ENCODE peak calls at places on chromosomes 16 and 17, in ten cellular contexts. One of them, this sample, is unnamed.

GRCh38 chr17:72788950-72789585 is 303.4 kb downstream of the SLC39A11 start:
- DNase-seq in stimulated activated CD4-positive, alpha-beta T cell treated with anti-CD3 and anti-CD28 coated beads, Interleukin-4, amount 100 ng/mL, for 24 hours: no peak
- DNase-seq in effector memory CD8-positive, alpha-beta T cell: no peak
- DNase-seq in central memory CD4-positive, alpha-beta T cell: no peak
- DNase-seq in stimulated activated CD8-positive, alpha-beta memory T cell treated with anti-CD3 and anti-CD28 coated beads, Interleukin-12 subunit alpha, Interleukin-12 subunit beta, amount 100 ng/mL, for 4 hours: no peak
- DNase-seq in cerebellar nuclear complex: no peak
- DNase-seq in CD4-positive, alpha-beta T cell: no peak
- DNase-seq in NCI-H774: peak; percentile 51
- DNase-seq in tibial nerve: no peak
- DNase-seq in neural crest cell: no peak
- DNase-seq in this sample: no peak

GRCh38 chr17:76643553-76644148 is at the start of gene ST6GALNAC1:
- DNase-seq in stimulated activated CD4-positive, alpha-beta T cell treated with anti-CD3 and anti-CD28 coated beads, Interleukin-4, amount 100 ng/mL, for 24 hours: peak; percentile 28
- DNase-seq in effector memory CD8-positive, alpha-beta T cell: no peak
- DNase-seq in central memory CD4-positive, alpha-beta T cell: peak; percentile 49
- DNase-seq in stimulated activated CD8-positive, alpha-beta memory T cell treated with anti-CD3 and anti-CD28 coated beads, Interleukin-12 subunit alpha, Interleukin-12 subunit beta, amount 100 ng/mL, for 4 hours: no peak
- DNase-seq in cerebellar nuclear complex: no peak
- DNase-seq in CD4-positive, alpha-beta T cell: peak; percentile 47
- DNase-seq in NCI-H774: no peak
- DNase-seq in tibial nerve: no peak
- DNase-seq in neural crest cell: no peak
- DNase-seq in this sample: peak; percentile 69

GRCh38 chr16:56625140-56625942 is at the start of gene MT1E:
- DNase-seq in stimulated activated CD4-positive, alpha-beta T cell treated with anti-CD3 and anti-CD28 coated beads, Interleukin-4, amount 100 ng/mL, for 24 hours: peak; percentile 71
- DNase-seq in effector memory CD8-positive, alpha-beta T cell: peak; percentile 56
- DNase-seq in central memory CD4-positive, alpha-beta T cell: peak; percentile 33
- DNase-seq in stimulated activated CD8-positive, alpha-beta memory T cell treated with anti-CD3 and anti-CD28 coated beads, Interleukin-12 subunit alpha, Interleukin-12 subunit beta, amount 100 ng/mL, for 4 hours: no peak
- DNase-seq in cerebellar nuclear complex: no peak
- DNase-seq in CD4-positive, alpha-beta T cell: peak; percentile 30
- DNase-seq in NCI-H774: peak; percentile 69
- DNase-seq in tibial nerve: peak; percentile 43
- DNase-seq in neural crest cell: no peak
- DNase-seq in this sample: peak; percentile 96

GRCh38 chr16:47905771-47906170 is 250.0 kb downstream of the ABCC12 start:
- DNase-seq in stimulated activated CD4-positive, alpha-beta T cell treated with anti-CD3 and anti-CD28 coated beads, Interleukin-4, amount 100 ng/mL, for 24 hours: no peak
- DNase-seq in effector memory CD8-positive, alpha-beta T cell: no peak
- DNase-seq in central memory CD4-positive, alpha-beta T cell: no peak
- DNase-seq in stimulated activated CD8-positive, alpha-beta memory T cell treated with anti-CD3 and anti-CD28 coated beads, Interleukin-12 subunit alpha, Interleukin-12 subunit beta, amount 100 ng/mL, for 4 hours: no peak
- DNase-seq in cerebellar nuclear complex: no peak
- DNase-seq in CD4-positive, alpha-beta T cell: no peak
- DNase-seq in NCI-H774: no peak
- DNase-seq in tibial nerve: no peak
- DNase-seq in neural crest cell: no peak
- DNase-seq in this sample: no peak

GRCh38 chr17:67666710-67667109 is 51.0 kb upstream of the NOL11 start:
- DNase-seq in stimulated activated CD4-positive, alpha-beta T cell treated with anti-CD3 and anti-CD28 coated beads, Interleukin-4, amount 100 ng/mL, for 24 hours: no peak
- DNase-seq in effector memory CD8-positive, alpha-beta T cell: no peak
- DNase-seq in central memory CD4-positive, alpha-beta T cell: no peak
- DNase-seq in stimulated activated CD8-positive, alpha-beta memory T cell treated with anti-CD3 and anti-CD28 coated beads, Interleukin-12 subunit alpha, Interleukin-12 subunit beta, amount 100 ng/mL, for 4 hours: no peak
- DNase-seq in cerebellar nuclear complex: no peak
- DNase-seq in CD4-positive, alpha-beta T cell: no peak
- DNase-seq in NCI-H774: no peak
- DNase-seq in tibial nerve: no peak
- DNase-seq in neural crest cell: no peak
- DNase-seq in this sample: no peak

GRCh38 chr17:83148317-83149044 is 69.1 kb downstream of the METRNL start:
- DNase-seq in stimulated activated CD4-positive, alpha-beta T cell treated with anti-CD3 and anti-CD28 coated beads, Interleukin-4, amount 100 ng/mL, for 24 hours: no peak
- DNase-seq in effector memory CD8-positive, alpha-beta T cell: no peak
- DNase-seq in central memory CD4-positive, alpha-beta T cell: no peak
- DNase-seq in stimulated activated CD8-positive, alpha-beta memory T cell treated with anti-CD3 and anti-CD28 coated beads, Interleukin-12 subunit alpha, Interleukin-12 subunit beta, amount 100 ng/mL, for 4 hours: no peak
- DNase-seq in cerebellar nuclear complex: no peak
- DNase-seq in CD4-positive, alpha-beta T cell: no peak
- DNase-seq in NCI-H774: no peak
- DNase-seq in tibial nerve: no peak
- DNase-seq in neural crest cell: no peak
- DNase-seq in this sample: peak; percentile 12

GRCh38 chr17:4490637-4491061 is 8.0 kb upstream of the SPNS2 start:
- DNase-seq in stimulated activated CD4-positive, alpha-beta T cell treated with anti-CD3 and anti-CD28 coated beads, Interleukin-4, amount 100 ng/mL, for 24 hours: no peak
- DNase-seq in effector memory CD8-positive, alpha-beta T cell: no peak
- DNase-seq in central memory CD4-positive, alpha-beta T cell: no peak
- DNase-seq in stimulated activated CD8-positive, alpha-beta memory T cell treated with anti-CD3 and anti-CD28 coated beads, Interleukin-12 subunit alpha, Interleukin-12 subunit beta, amount 100 ng/mL, for 4 hours: no peak
- DNase-seq in cerebellar nuclear complex: no peak
- DNase-seq in CD4-positive, alpha-beta T cell: no peak
- DNase-seq in NCI-H774: no peak
- DNase-seq in tibial nerve: no peak
- DNase-seq in neural crest cell: no peak
- DNase-seq in this sample: no peak

GRCh38 chr16:20871935-20872815 is 28.0 kb downstream of the DCUN1D3 start:
- DNase-seq in stimulated activated CD4-positive, alpha-beta T cell treated with anti-CD3 and anti-CD28 coated beads, Interleukin-4, amount 100 ng/mL, for 24 hours: no peak
- DNase-seq in effector memory CD8-positive, alpha-beta T cell: no peak
- DNase-seq in central memory CD4-positive, alpha-beta T cell: no peak
- DNase-seq in stimulated activated CD8-positive, alpha-beta memory T cell treated with anti-CD3 and anti-CD28 coated beads, Interleukin-12 subunit alpha, Interleukin-12 subunit beta, amount 100 ng/mL, for 4 hours: no peak
- DNase-seq in cerebellar nuclear complex: no peak
- DNase-seq in CD4-positive, alpha-beta T cell: no peak
- DNase-seq in NCI-H774: no peak
- DNase-seq in tibial nerve: no peak
- DNase-seq in neural crest cell: no peak
- DNase-seq in this sample: no peak

GRCh38 chr17:62014526-62014925 is 50.6 kb downstream of the MED13 start:
- DNase-seq in stimulated activated CD4-positive, alpha-beta T cell treated with anti-CD3 and anti-CD28 coated beads, Interleukin-4, amount 100 ng/mL, for 24 hours: no peak
- DNase-seq in effector memory CD8-positive, alpha-beta T cell: no peak
- DNase-seq in central memory CD4-positive, alpha-beta T cell: no peak
- DNase-seq in stimulated activated CD8-positive, alpha-beta memory T cell treated with anti-CD3 and anti-CD28 coated beads, Interleukin-12 subunit alpha, Interleukin-12 subunit beta, amount 100 ng/mL, for 4 hours: no peak
- DNase-seq in cerebellar nuclear complex: no peak
- DNase-seq in CD4-positive, alpha-beta T cell: no peak
- DNase-seq in NCI-H774: no peak
- DNase-seq in tibial nerve: no peak
- DNase-seq in neural crest cell: no peak
- DNase-seq in this sample: no peak

GRCh38 chr17:20116683-20117309 is 107.6 kb downstream of the SPECC1 start:
- DNase-seq in stimulated activated CD4-positive, alpha-beta T cell treated with anti-CD3 and anti-CD28 coated beads, Interleukin-4, amount 100 ng/mL, for 24 hours: peak; percentile 65
- DNase-seq in effector memory CD8-positive, alpha-beta T cell: peak; percentile 61
- DNase-seq in central memory CD4-positive, alpha-beta T cell: peak; percentile 56
- DNase-seq in stimulated activated CD8-positive, alpha-beta memory T cell treated with anti-CD3 and anti-CD28 coated beads, Interleukin-12 subunit alpha, Interleukin-12 subunit beta, amount 100 ng/mL, for 4 hours: peak; percentile 8
- DNase-seq in cerebellar nuclear complex: no peak
- DNase-seq in CD4-positive, alpha-beta T cell: peak; percentile 35
- DNase-seq in NCI-H774: no peak
- DNase-seq in tibial nerve: no peak
- DNase-seq in neural crest cell: peak; percentile 61
- DNase-seq in this sample: no peak

GRCh38 chr17:61579961-61580360 is 11.1 kb downstream of the NACA2 start:
- DNase-seq in stimulated activated CD4-positive, alpha-beta T cell treated with anti-CD3 and anti-CD28 coated beads, Interleukin-4, amount 100 ng/mL, for 24 hours: no peak
- DNase-seq in effector memory CD8-positive, alpha-beta T cell: no peak
- DNase-seq in central memory CD4-positive, alpha-beta T cell: no peak
- DNase-seq in stimulated activated CD8-positive, alpha-beta memory T cell treated with anti-CD3 and anti-CD28 coated beads, Interleukin-12 subunit alpha, Interleukin-12 subunit beta, amount 100 ng/mL, for 4 hours: no peak
- DNase-seq in cerebellar nuclear complex: no peak
- DNase-seq in CD4-positive, alpha-beta T cell: no peak
- DNase-seq in NCI-H774: no peak
- DNase-seq in tibial nerve: no peak
- DNase-seq in neural crest cell: no peak
- DNase-seq in this sample: no peak

GRCh38 chr17:68595496-68595895 is 5.7 kb downstream of the FAM20A start:
- DNase-seq in stimulated activated CD4-positive, alpha-beta T cell treated with anti-CD3 and anti-CD28 coated beads, Interleukin-4, amount 100 ng/mL, for 24 hours: no peak
- DNase-seq in effector memory CD8-positive, alpha-beta T cell: no peak
- DNase-seq in central memory CD4-positive, alpha-beta T cell: no peak
- DNase-seq in stimulated activated CD8-positive, alpha-beta memory T cell treated with anti-CD3 and anti-CD28 coated beads, Interleukin-12 subunit alpha, Interleukin-12 subunit beta, amount 100 ng/mL, for 4 hours: no peak
- DNase-seq in cerebellar nuclear complex: no peak
- DNase-seq in CD4-positive, alpha-beta T cell: no peak
- DNase-seq in NCI-H774: no peak
- DNase-seq in tibial nerve: peak; percentile 19
- DNase-seq in neural crest cell: no peak
- DNase-seq in this sample: no peak

GRCh38 chr17:3958200-3958599 is 6.0 kb downstream of the ATP2A3 start:
- DNase-seq in stimulated activated CD4-positive, alpha-beta T cell treated with anti-CD3 and anti-CD28 coated beads, Interleukin-4, amount 100 ng/mL, for 24 hours: no peak
- DNase-seq in effector memory CD8-positive, alpha-beta T cell: no peak
- DNase-seq in central memory CD4-positive, alpha-beta T cell: no peak
- DNase-seq in stimulated activated CD8-positive, alpha-beta memory T cell treated with anti-CD3 and anti-CD28 coated beads, Interleukin-12 subunit alpha, Interleukin-12 subunit beta, amount 100 ng/mL, for 4 hours: no peak
- DNase-seq in cerebellar nuclear complex: no peak
- DNase-seq in CD4-positive, alpha-beta T cell: no peak
- DNase-seq in NCI-H774: no peak
- DNase-seq in tibial nerve: no peak
- DNase-seq in neural crest cell: no peak
- DNase-seq in this sample: no peak

GRCh38 chr17:73594025-73594424 is 50.2 kb downstream of the SDK2 start:
- DNase-seq in stimulated activated CD4-positive, alpha-beta T cell treated with anti-CD3 and anti-CD28 coated beads, Interleukin-4, amount 100 ng/mL, for 24 hours: no peak
- DNase-seq in effector memory CD8-positive, alpha-beta T cell: no peak
- DNase-seq in central memory CD4-positive, alpha-beta T cell: no peak
- DNase-seq in stimulated activated CD8-positive, alpha-beta memory T cell treated with anti-CD3 and anti-CD28 coated beads, Interleukin-12 subunit alpha, Interleukin-12 subunit beta, amount 100 ng/mL, for 4 hours: no peak
- DNase-seq in cerebellar nuclear complex: no peak
- DNase-seq in CD4-positive, alpha-beta T cell: no peak
- DNase-seq in NCI-H774: no peak
- DNase-seq in tibial nerve: no peak
- DNase-seq in neural crest cell: no peak
- DNase-seq in this sample: no peak

GRCh38 chr17:63041251-63041650 is 75.2 kb downstream of the TANC2 start:
- DNase-seq in stimulated activated CD4-positive, alpha-beta T cell treated with anti-CD3 and anti-CD28 coated beads, Interleukin-4, amount 100 ng/mL, for 24 hours: no peak
- DNase-seq in effector memory CD8-positive, alpha-beta T cell: no peak
- DNase-seq in central memory CD4-positive, alpha-beta T cell: no peak
- DNase-seq in stimulated activated CD8-positive, alpha-beta memory T cell treated with anti-CD3 and anti-CD28 coated beads, Interleukin-12 subunit alpha, Interleukin-12 subunit beta, amount 100 ng/mL, for 4 hours: no peak
- DNase-seq in cerebellar nuclear complex: no peak
- DNase-seq in CD4-positive, alpha-beta T cell: no peak
- DNase-seq in NCI-H774: no peak
- DNase-seq in tibial nerve: no peak
- DNase-seq in neural crest cell: no peak
- DNase-seq in this sample: no peak

GRCh38 chr16:66524601-66525164 is 25.2 kb downstream of the TK2 start:
- DNase-seq in stimulated activated CD4-positive, alpha-beta T cell treated with anti-CD3 and anti-CD28 coated beads, Interleukin-4, amount 100 ng/mL, for 24 hours: no peak
- DNase-seq in effector memory CD8-positive, alpha-beta T cell: no peak
- DNase-seq in central memory CD4-positive, alpha-beta T cell: no peak
- DNase-seq in stimulated activated CD8-positive, alpha-beta memory T cell treated with anti-CD3 and anti-CD28 coated beads, Interleukin-12 subunit alpha, Interleukin-12 subunit beta, amount 100 ng/mL, for 4 hours: no peak
- DNase-seq in cerebellar nuclear complex: no peak
- DNase-seq in CD4-positive, alpha-beta T cell: no peak
- DNase-seq in NCI-H774: no peak
- DNase-seq in tibial nerve: no peak
- DNase-seq in neural crest cell: no peak
- DNase-seq in this sample: no peak

GRCh38 chr17:46986401-46986800 is 7.3 kb upstream of the RPRML start:
- DNase-seq in stimulated activated CD4-positive, alpha-beta T cell treated with anti-CD3 and anti-CD28 coated beads, Interleukin-4, amount 100 ng/mL, for 24 hours: no peak
- DNase-seq in effector memory CD8-positive, alpha-beta T cell: no peak
- DNase-seq in central memory CD4-positive, alpha-beta T cell: no peak
- DNase-seq in stimulated activated CD8-positive, alpha-beta memory T cell treated with anti-CD3 and anti-CD28 coated beads, Interleukin-12 subunit alpha, Interleukin-12 subunit beta, amount 100 ng/mL, for 4 hours: no peak
- DNase-seq in cerebellar nuclear complex: no peak
- DNase-seq in CD4-positive, alpha-beta T cell: no peak
- DNase-seq in NCI-H774: no peak
- DNase-seq in tibial nerve: no peak
- DNase-seq in neural crest cell: no peak
- DNase-seq in this sample: no peak

GRCh38 chr17:58331815-58332719 is 3.5 kb upstream of the TSPOAP1 start:
- DNase-seq in stimulated activated CD4-positive, alpha-beta T cell treated with anti-CD3 and anti-CD28 coated beads, Interleukin-4, amount 100 ng/mL, for 24 hours: peak; percentile 93
- DNase-seq in effector memory CD8-positive, alpha-beta T cell: peak; percentile 81
- DNase-seq in central memory CD4-positive, alpha-beta T cell: peak; percentile 80
- DNase-seq in stimulated activated CD8-positive, alpha-beta memory T cell treated with anti-CD3 and anti-CD28 coated beads, Interleukin-12 subunit alpha, Interleukin-12 subunit beta, amount 100 ng/mL, for 4 hours: peak; percentile 90
- DNase-seq in cerebellar nuclear complex: no peak
- DNase-seq in CD4-positive, alpha-beta T cell: peak; percentile 93
- DNase-seq in NCI-H774: no peak
- DNase-seq in tibial nerve: peak; percentile 43
- DNase-seq in neural crest cell: no peak
- DNase-seq in this sample: no peak

GRCh38 chr17:78231991-78232759 is 744 bp downstream of the TMEM235 start:
- DNase-seq in stimulated activated CD4-positive, alpha-beta T cell treated with anti-CD3 and anti-CD28 coated beads, Interleukin-4, amount 100 ng/mL, for 24 hours: no peak
- DNase-seq in effector memory CD8-positive, alpha-beta T cell: no peak
- DNase-seq in central memory CD4-positive, alpha-beta T cell: no peak
- DNase-seq in stimulated activated CD8-positive, alpha-beta memory T cell treated with anti-CD3 and anti-CD28 coated beads, Interleukin-12 subunit alpha, Interleukin-12 subunit beta, amount 100 ng/mL, for 4 hours: no peak
- DNase-seq in cerebellar nuclear complex: no peak
- DNase-seq in CD4-positive, alpha-beta T cell: no peak
- DNase-seq in NCI-H774: no peak
- DNase-seq in tibial nerve: no peak
- DNase-seq in neural crest cell: no peak
- DNase-seq in this sample: no peak

GRCh38 chr16:19901164-19901563 is 16.5 kb upstream of the GPRC5B start:
- DNase-seq in stimulated activated CD4-positive, alpha-beta T cell treated with anti-CD3 and anti-CD28 coated beads, Interleukin-4, amount 100 ng/mL, for 24 hours: no peak
- DNase-seq in effector memory CD8-positive, alpha-beta T cell: no peak
- DNase-seq in central memory CD4-positive, alpha-beta T cell: no peak
- DNase-seq in stimulated activated CD8-positive, alpha-beta memory T cell treated with anti-CD3 and anti-CD28 coated beads, Interleukin-12 subunit alpha, Interleukin-12 subunit beta, amount 100 ng/mL, for 4 hours: no peak
- DNase-seq in cerebellar nuclear complex: no peak
- DNase-seq in CD4-positive, alpha-beta T cell: no peak
- DNase-seq in NCI-H774: no peak
- DNase-seq in tibial nerve: no peak
- DNase-seq in neural crest cell: no peak
- DNase-seq in this sample: no peak

GRCh38 chr16:3548445-3548844 is 28.8 kb downstream of the NLRC3 start:
- DNase-seq in stimulated activated CD4-positive, alpha-beta T cell treated with anti-CD3 and anti-CD28 coated beads, Interleukin-4, amount 100 ng/mL, for 24 hours: no peak
- DNase-seq in effector memory CD8-positive, alpha-beta T cell: no peak
- DNase-seq in central memory CD4-positive, alpha-beta T cell: no peak
- DNase-seq in stimulated activated CD8-positive, alpha-beta memory T cell treated with anti-CD3 and anti-CD28 coated beads, Interleukin-12 subunit alpha, Interleukin-12 subunit beta, amount 100 ng/mL, for 4 hours: no peak
- DNase-seq in cerebellar nuclear complex: no peak
- DNase-seq in CD4-positive, alpha-beta T cell: no peak
- DNase-seq in NCI-H774: no peak
- DNase-seq in tibial nerve: no peak
- DNase-seq in neural crest cell: no peak
- DNase-seq in this sample: no peak

GRCh38 chr16:7513429-7513828 is 180.8 kb downstream of the RBFOX1 start:
- DNase-seq in stimulated activated CD4-positive, alpha-beta T cell treated with anti-CD3 and anti-CD28 coated beads, Interleukin-4, amount 100 ng/mL, for 24 hours: no peak
- DNase-seq in effector memory CD8-positive, alpha-beta T cell: no peak
- DNase-seq in central memory CD4-positive, alpha-beta T cell: no peak
- DNase-seq in stimulated activated CD8-positive, alpha-beta memory T cell treated with anti-CD3 and anti-CD28 coated beads, Interleukin-12 subunit alpha, Interleukin-12 subunit beta, amount 100 ng/mL, for 4 hours: no peak
- DNase-seq in cerebellar nuclear complex: no peak
- DNase-seq in CD4-positive, alpha-beta T cell: no peak
- DNase-seq in NCI-H774: no peak
- DNase-seq in tibial nerve: no peak
- DNase-seq in neural crest cell: no peak
- DNase-seq in this sample: no peak

GRCh38 chr16:85291302-85292148 is 179.3 kb upstream of the CIBAR2 start:
- DNase-seq in stimulated activated CD4-positive, alpha-beta T cell treated with anti-CD3 and anti-CD28 coated beads, Interleukin-4, amount 100 ng/mL, for 24 hours: no peak
- DNase-seq in effector memory CD8-positive, alpha-beta T cell: no peak
- DNase-seq in central memory CD4-positive, alpha-beta T cell: no peak
- DNase-seq in stimulated activated CD8-positive, alpha-beta memory T cell treated with anti-CD3 and anti-CD28 coated beads, Interleukin-12 subunit alpha, Interleukin-12 subunit beta, amount 100 ng/mL, for 4 hours: no peak
- DNase-seq in cerebellar nuclear complex: no peak
- DNase-seq in CD4-positive, alpha-beta T cell: no peak
- DNase-seq in NCI-H774: no peak
- DNase-seq in tibial nerve: peak; percentile 52
- DNase-seq in neural crest cell: peak; percentile 94
- DNase-seq in this sample: no peak

GRCh38 chr17:72705905-72706395 is 386.5 kb downstream of the SLC39A11 start:
- DNase-seq in stimulated activated CD4-positive, alpha-beta T cell treated with anti-CD3 and anti-CD28 coated beads, Interleukin-4, amount 100 ng/mL, for 24 hours: no peak
- DNase-seq in effector memory CD8-positive, alpha-beta T cell: no peak
- DNase-seq in central memory CD4-positive, alpha-beta T cell: no peak
- DNase-seq in stimulated activated CD8-positive, alpha-beta memory T cell treated with anti-CD3 and anti-CD28 coated beads, Interleukin-12 subunit alpha, Interleukin-12 subunit beta, amount 100 ng/mL, for 4 hours: no peak
- DNase-seq in cerebellar nuclear complex: no peak
- DNase-seq in CD4-positive, alpha-beta T cell: no peak
- DNase-seq in NCI-H774: no peak
- DNase-seq in tibial nerve: no peak
- DNase-seq in neural crest cell: no peak
- DNase-seq in this sample: no peak

GRCh38 chr17:72852267-72852945 is 240.1 kb downstream of the SLC39A11 start:
- DNase-seq in stimulated activated CD4-positive, alpha-beta T cell treated with anti-CD3 and anti-CD28 coated beads, Interleukin-4, amount 100 ng/mL, for 24 hours: no peak
- DNase-seq in effector memory CD8-positive, alpha-beta T cell: no peak
- DNase-seq in central memory CD4-positive, alpha-beta T cell: no peak
- DNase-seq in stimulated activated CD8-positive, alpha-beta memory T cell treated with anti-CD3 and anti-CD28 coated beads, Interleukin-12 subunit alpha, Interleukin-12 subunit beta, amount 100 ng/mL, for 4 hours: no peak
- DNase-seq in cerebellar nuclear complex: no peak
- DNase-seq in CD4-positive, alpha-beta T cell: no peak
- DNase-seq in NCI-H774: no peak
- DNase-seq in tibial nerve: no peak
- DNase-seq in neural crest cell: no peak
- DNase-seq in this sample: no peak

GRCh38 chr16:67833035-67833417 is 9.1 kb upstream of the THAP11 start:
- DNase-seq in stimulated activated CD4-positive, alpha-beta T cell treated with anti-CD3 and anti-CD28 coated beads, Interleukin-4, amount 100 ng/mL, for 24 hours: no peak
- DNase-seq in effector memory CD8-positive, alpha-beta T cell: no peak
- DNase-seq in central memory CD4-positive, alpha-beta T cell: no peak
- DNase-seq in stimulated activated CD8-positive, alpha-beta memory T cell treated with anti-CD3 and anti-CD28 coated beads, Interleukin-12 subunit alpha, Interleukin-12 subunit beta, amount 100 ng/mL, for 4 hours: no peak
- DNase-seq in cerebellar nuclear complex: no peak
- DNase-seq in CD4-positive, alpha-beta T cell: no peak
- DNase-seq in NCI-H774: no peak
- DNase-seq in tibial nerve: no peak
- DNase-seq in neural crest cell: no peak
- DNase-seq in this sample: no peak

GRCh38 chr17:61481421-61481820 is 29.2 kb downstream of the TBX4 start:
- DNase-seq in stimulated activated CD4-positive, alpha-beta T cell treated with anti-CD3 and anti-CD28 coated beads, Interleukin-4, amount 100 ng/mL, for 24 hours: no peak
- DNase-seq in effector memory CD8-positive, alpha-beta T cell: no peak
- DNase-seq in central memory CD4-positive, alpha-beta T cell: no peak
- DNase-seq in stimulated activated CD8-positive, alpha-beta memory T cell treated with anti-CD3 and anti-CD28 coated beads, Interleukin-12 subunit alpha, Interleukin-12 subunit beta, amount 100 ng/mL, for 4 hours: no peak
- DNase-seq in cerebellar nuclear complex: no peak
- DNase-seq in CD4-positive, alpha-beta T cell: no peak
- DNase-seq in NCI-H774: no peak
- DNase-seq in tibial nerve: no peak
- DNase-seq in neural crest cell: no peak
- DNase-seq in this sample: no peak

GRCh38 chr16:89020068-89020924 is 43.3 kb upstream of the CBFA2T3 start:
- DNase-seq in stimulated activated CD4-positive, alpha-beta T cell treated with anti-CD3 and anti-CD28 coated beads, Interleukin-4, amount 100 ng/mL, for 24 hours: peak; percentile 34
- DNase-seq in effector memory CD8-positive, alpha-beta T cell: peak; percentile 31
- DNase-seq in central memory CD4-positive, alpha-beta T cell: no peak
- DNase-seq in stimulated activated CD8-positive, alpha-beta memory T cell treated with anti-CD3 and anti-CD28 coated beads, Interleukin-12 subunit alpha, Interleukin-12 subunit beta, amount 100 ng/mL, for 4 hours: no peak
- DNase-seq in cerebellar nuclear complex: no peak
- DNase-seq in CD4-positive, alpha-beta T cell: no peak
- DNase-seq in NCI-H774: no peak
- DNase-seq in tibial nerve: no peak
- DNase-seq in neural crest cell: no peak
- DNase-seq in this sample: no peak

This sample was measured in lower leg skin.